ENCODE peak calls at places on chromosomes 11 and 22, in five cellular contexts. S is HepG2, Q is GM12878, R is K562, I is H1. Y is an unnamed sample.

GRCh38 chr22:33023119-33023827 is 34.9 kb downstream of the SYN3 start:
- DNase-seq in Q (no peak), R (no peak), I (peak), S (no peak), Y (no peak)

GRCh38 chr11:69744435-69744834 is 30.7 kb downstream of the FGF4 start:
- DNase-seq in I (no peak), Q (no peak), R (no peak), S (peak), Y (peak)

GRCh38 chr11:13315517-13316432 is 38.2 kb downstream of the BMAL1 start:
- DNase-seq in Q (no peak), I (no peak), S (peak), R (no peak), Y (no peak)

GRCh38 chr22:41638124-41638523 is 17.0 kb downstream of the XRCC6 start:
- DNase-seq in R (no peak), S (no peak), I (no peak), Q (no peak), Y (no peak)

GRCh38 chr22:29702025-29702930 is 17.5 kb upstream of the CABP7 start:
- DNase-seq in S (no peak), I (no peak), Q (no peak), R (no peak), Y (no peak)

GRCh38 chr11:66333896-66334604 is 2.2 kb downstream of the RIN1 start:
- DNase-seq in R (peak), Q (no peak), S (no peak), I (no peak), Y (peak)

GRCh38 chr11:1396375-1396841 is 6.7 kb downstream of the BRSK2 start:
- DNase-seq in I (no peak), Q (no peak), R (no peak), S (no peak), Y (no peak)

GRCh38 chr11:23540101-23540561 is 679.9 kb upstream of the CCDC179 start:
- DNase-seq in I (peak), R (peak), S (peak), Q (peak), Y (peak)

DNA sequence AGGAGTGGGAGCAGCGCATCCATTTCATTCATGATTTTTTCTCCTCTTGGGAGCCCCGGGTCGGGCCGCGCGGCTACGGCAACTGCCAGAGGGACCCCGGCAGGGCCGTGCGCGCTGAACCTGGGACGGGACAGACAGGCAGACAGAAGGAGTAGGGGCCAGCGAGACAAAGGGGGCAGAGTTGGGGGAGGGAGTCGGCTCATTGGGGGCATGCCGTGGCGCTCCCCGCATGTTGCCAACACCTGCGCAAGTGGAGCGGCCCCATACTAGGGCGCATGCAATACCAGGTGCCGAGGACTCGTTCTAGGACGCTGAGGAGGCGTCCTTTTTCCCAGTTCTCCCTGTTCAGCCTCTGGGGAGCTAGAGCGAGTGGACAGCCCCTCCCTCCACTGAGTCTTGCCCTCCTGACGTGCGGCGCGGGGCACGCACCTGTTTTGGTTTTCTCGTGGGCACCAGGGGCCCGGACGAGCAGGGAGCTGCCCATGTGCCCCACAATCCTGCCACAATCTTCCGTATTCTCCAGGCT is 531 bp upstream of the PTPN5 start:
- DNase-seq in S (no peak), I (no peak), Q (no peak), R (no peak), Y (peak)
- TF ChIP-seq EZH2 in S (no peak), I (peak), Q (no peak), R (no peak), Y (no peak)

GRCh38 chr11:46484101-46484500 is 92.5 kb upstream of the CHRM4 start:
- DNase-seq in S (no peak), Q (no peak), R (no peak), I (no peak), Y (no peak)
- TF ChIP-seq CREB1 in S (no peak), Q (no peak), R (no peak), I (no peak), Y (no peak)

DNA sequence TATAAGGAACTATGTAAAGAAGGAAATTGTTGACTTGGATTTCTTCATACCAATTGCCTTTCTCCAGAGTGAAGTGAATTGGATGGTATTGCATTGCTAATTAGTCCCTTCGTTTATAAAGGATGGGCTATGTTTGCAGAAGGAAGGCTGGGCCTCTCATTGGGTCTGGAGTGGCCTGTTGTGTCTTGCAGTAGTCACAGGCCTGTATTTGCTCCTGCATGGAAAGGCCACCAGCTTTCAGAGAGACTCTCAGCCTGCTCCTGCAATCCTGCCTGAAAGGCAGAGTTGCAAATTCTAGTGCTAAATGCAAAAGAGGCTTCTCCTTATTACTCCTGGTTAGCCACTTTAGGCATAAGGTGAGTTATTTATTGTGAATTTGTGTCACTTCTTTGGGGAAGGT is 103.8 kb downstream of the EXT2 start:
- DNase-seq in R (no peak), Q (no peak), S (no peak), I (no peak), Y (peak)
- TF ChIP-seq EZH2 in R (no peak), Q (no peak), S (no peak), I (no peak), Y (no peak)

GRCh38 chr11:120057595-120058581 is 80.0 kb downstream of the TRIM29 start:
- DNase-seq in I (peak), R (no peak), Q (no peak), S (peak), Y (peak)
- TF ChIP-seq CREB1 in I (no peak), R (no peak), Q (no peak), S (peak), Y (no peak)

GRCh38 chr11:77137421-77137820 is 9.4 kb downstream of the MYO7A start:
- DNase-seq in S (no peak), I (no peak), Q (no peak), R (no peak), Y (no peak)

GRCh38 chr11:77139201-77139600 is 11.2 kb downstream of the MYO7A start:
- DNase-seq in R (no peak), I (no peak), Q (no peak), S (no peak), Y (no peak)

GRCh38 chr11:77136074-77136473 is 8.0 kb downstream of the MYO7A start:
- DNase-seq in Q (no peak), I (no peak), R (no peak), S (no peak), Y (no peak)

GRCh38 chr11:77136784-77137420 is 8.9 kb downstream of the MYO7A start:
- DNase-seq in Q (no peak), S (no peak), I (no peak), R (no peak), Y (no peak)

DNA sequence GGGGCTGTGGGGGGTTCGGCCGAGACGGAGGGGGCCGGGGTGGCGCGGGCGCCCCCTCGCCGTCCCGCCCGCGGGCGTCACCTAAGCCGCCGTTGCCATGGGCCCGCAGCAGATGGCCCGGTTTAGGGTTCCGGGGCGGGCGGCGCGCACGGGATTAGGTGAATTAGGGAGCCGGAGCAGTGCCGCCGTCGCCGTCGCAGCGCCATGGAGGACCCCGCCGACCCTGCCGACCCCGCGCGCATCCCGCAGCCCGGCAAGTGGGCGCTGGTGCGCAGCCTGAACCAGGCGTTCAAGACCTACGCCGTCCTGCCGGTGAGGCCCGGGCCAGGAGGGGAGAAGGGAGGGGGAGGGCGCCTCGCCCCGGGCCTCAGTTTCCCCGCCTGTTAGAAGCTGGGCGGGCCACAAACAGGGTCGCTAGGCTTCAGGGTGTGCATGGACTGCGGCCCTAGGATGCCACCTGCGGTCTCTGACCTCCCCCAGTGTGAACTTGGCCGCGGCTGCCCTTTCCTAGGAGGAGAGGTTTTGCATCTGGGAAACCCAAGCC is 10.1 kb downstream of the MYO7A start:
- DNase-seq in Q (no peak), R (no peak), I (no peak), S (no peak), Y (peak)
- TF ChIP-seq EZH2 in Q (no peak), R (no peak), I (no peak), S (no peak), Y (no peak)